ENCODE peak calls at places on chromosome 16, in nine cellular contexts. B is Caki2; E is CD4-positive, CD25-positive, alpha-beta regulatory T cell; N is left cardiac atrium; V is fibroblast of pulmonary artery; T is stimulated activated CD4-positive, alpha-beta T cell treated with anti-CD3 and anti-CD28 coated beads, Interleukin-4, amount 100 ng/mL, for 4 hours; D is naive thymus-derived CD8-positive, alpha-beta T cell; G is stromal cell of bone marrow; M is activated T-cell treated with anti-CD3 and anti-CD28 coated beads, Interleukin-2, amount 50 U/mL, for 72 hours. H is an unnamed sample.

GRCh38 chr16:50709061-50709695 is 15.8 kb downstream of the NOD2 start:
- DNase-seq in M (no peak), B (no peak), V (no peak), G (no peak), N (no peak), D (no peak), T (no peak), E (no peak), H (no peak)

GRCh38 chr16:28879261-28879840 is 1.1 kb downstream of the ATP2A1 start:
- DNase-seq in T (no peak), B (no peak), M (no peak), E (no peak), G (no peak), N (peak), V (no peak), D (no peak), H (no peak)

GRCh38 chr16:68085259-68086071 is at the start of gene NFATC3:
- DNase-seq in T (peak), D (peak), G (peak), B (peak), V (peak), M (peak), N (peak), E (peak), H (peak)

GRCh38 chr16:49632111-49632797 is 223.7 kb downstream of the ZNF423 start:
- DNase-seq in B (no peak), V (no peak), D (no peak), E (no peak), M (no peak), G (no peak), T (no peak), N (no peak), H (no peak)

GRCh38 chr16:88522276-88522949 is 47.8 kb upstream of the ZC3H18 start:
- DNase-seq in B (no peak), D (no peak), G (no peak), T (no peak), V (no peak), N (no peak), M (no peak), E (no peak), H (no peak)

GRCh38 chr16:4212207-4212933 is 29.5 kb downstream of the SRL start:
- DNase-seq in M (no peak), D (no peak), G (no peak), N (peak), T (no peak), B (no peak), E (no peak), V (no peak), H (no peak)

GRCh38 chr16:5017678-5017969 is 16.1 kb downstream of the NAGPA start:
- DNase-seq in G (no peak), M (no peak), T (no peak), E (no peak), B (no peak), N (no peak), V (no peak), D (no peak), H (no peak)

GRCh38 chr16:51982715-51983680 is 563.9 kb downstream of the TOX3 start:
- DNase-seq in G (peak), M (peak), D (no peak), N (no peak), E (peak), T (no peak), V (peak), B (peak), H (peak)

GRCh38 chr16:5383737-5384136 is 286.1 kb upstream of the EEF2KMT start:
- DNase-seq in D (no peak), B (no peak), V (no peak), M (no peak), N (no peak), G (no peak), E (no peak), T (no peak), H (no peak)

GRCh38 chr16:16124438-16124837 is 98.9 kb downstream of the ABCC6 start:
- DNase-seq in D (no peak), M (no peak), E (no peak), N (no peak), B (no peak), V (no peak), T (no peak), G (no peak), H (no peak)

GRCh38 chr16:56847173-56847948 is 17.6 kb upstream of the SLC12A3 start:
- DNase-seq in T (no peak), V (no peak), B (no peak), E (peak), D (no peak), N (no peak), M (peak), G (no peak), H (no peak)

GRCh38 chr16:72791786-72792185 is 256.1 kb downstream of the ZFHX3 start:
- DNase-seq in B (no peak), V (no peak), D (no peak), N (no peak), E (no peak), M (no peak), G (no peak), T (no peak), H (no peak)

GRCh38 chr16:11706180-11706742 is 36.4 kb downstream of the TXNDC11 start:
- DNase-seq in T (no peak), B (no peak), E (no peak), D (no peak), G (peak), N (peak), V (no peak), M (no peak), H (no peak)

GRCh38 chr16:50202926-50203624 is 50.0 kb downstream of the TENT4B start:
- DNase-seq in B (peak), V (peak), G (peak), E (no peak), D (no peak), N (no peak), T (no peak), M (no peak), H (no peak)

GRCh38 chr16:1871974-1872635 is at the start of gene MEIOB:
- DNase-seq in D (peak), T (peak), N (peak), M (peak), B (peak), V (no peak), E (no peak), G (no peak), H (peak)

GRCh38 chr16:50303605-50304466 is 37.5 kb downstream of the ADCY7 start:
- DNase-seq in D (no peak), N (no peak), M (no peak), E (no peak), T (no peak), V (peak), B (no peak), G (no peak), H (no peak)

GRCh38 chr16:81703177-81704155 is 75.6 kb upstream of the PLCG2 start:
- DNase-seq in B (peak), E (no peak), N (no peak), V (peak), T (no peak), M (no peak), G (peak), D (no peak), H (no peak)

GRCh38 chr16:84378099-84378498 is 9.8 kb downstream of the ATP2C2 start:
- DNase-seq in N (no peak), T (no peak), V (no peak), B (no peak), G (no peak), E (no peak), M (no peak), D (no peak), H (no peak)

GRCh38 chr16:71504901-71505300 is 15.8 kb upstream of the ZNF19 start:
- DNase-seq in M (no peak), T (no peak), G (no peak), N (no peak), D (no peak), B (no peak), V (no peak), E (no peak), H (no peak)

GRCh38 chr16:78386925-78387324 is 287.5 kb downstream of the WWOX start:
- DNase-seq in V (no peak), B (no peak), G (no peak), T (no peak), E (no peak), N (no peak), M (no peak), D (no peak), H (no peak)

GRCh38 chr16:31411024-31411845 is 16.9 kb downstream of the COX6A2 start:
- DNase-seq in D (no peak), G (no peak), T (no peak), B (no peak), M (no peak), E (no peak), V (no peak), N (no peak), H (no peak)

GRCh38 chr16:27768651-27769270 is 218.8 kb downstream of the KATNIP start:
- DNase-seq in G (no peak), M (no peak), V (no peak), N (no peak), D (no peak), E (no peak), B (no peak), T (no peak), H (no peak)

GRCh38 chr16:87002717-87003413 is 314.3 kb downstream of the C16orf95 start:
- DNase-seq in V (peak), B (no peak), N (no peak), E (no peak), D (no peak), M (no peak), G (peak), T (no peak), H (no peak)

GRCh38 chr16:8229011-8229520 is 361.2 kb downstream of the TMEM114 start:
- DNase-seq in V (no peak), N (no peak), G (no peak), T (no peak), M (no peak), E (no peak), D (no peak), B (no peak), H (no peak)

GRCh38 chr16:67115649-67116048 is 5.9 kb downstream of the PHAF1 start:
- DNase-seq in B (peak), E (no peak), D (no peak), T (no peak), G (peak), V (peak), N (no peak), M (no peak), H (no peak)

GRCh38 chr16:65309294-65309850 is 187.5 kb upstream of the CDH11 start:
- DNase-seq in D (no peak), T (no peak), B (no peak), N (no peak), V (no peak), E (no peak), G (no peak), M (no peak), H (no peak)

GRCh38 chr16:12516621-12517309 is 286.9 kb downstream of the CPPED1 start:
- DNase-seq in B (no peak), G (no peak), T (no peak), D (no peak), E (no peak), M (no peak), V (no peak), N (no peak), H (no peak)

H was measured in NCI-H69.